ENCODE peak calls at places on chromosomes 1 and 21, in five cellular contexts. One of them, this sample, is unnamed.

GRCh38 chr21:45833437-45833836 is 148.1 kb upstream of the COL6A1 start:
- DNase-seq in HEK293T: no peak
- DNase-seq in anterior cingulate cortex: peak
- DNase-seq in cardiac fibroblast: no peak
- DNase-seq in stimulated activated CD4-positive, alpha-beta T cell treated with anti-CD3 and anti-CD28 coated beads, Interleukin-1b, Interleukin-23, amount 100 ng/mL, for 1 hour: no peak
- DNase-seq in this sample: no peak

GRCh38 chr21:42941696-42942085 is 16.3 kb upstream of the ERVH48-1 start:
- DNase-seq in stimulated activated CD4-positive, alpha-beta T cell treated with anti-CD3 and anti-CD28 coated beads, Interleukin-1b, Interleukin-23, amount 100 ng/mL, for 1 hour: no peak
- DNase-seq in cardiac fibroblast: no peak
- DNase-seq in HEK293T: no peak
- DNase-seq in anterior cingulate cortex: no peak
- DNase-seq in this sample: no peak

GRCh38 chr1:54312874-54313316 is 93.3 kb downstream of the SSBP3 start:
- DNase-seq in stimulated activated CD4-positive, alpha-beta T cell treated with anti-CD3 and anti-CD28 coated beads, Interleukin-1b, Interleukin-23, amount 100 ng/mL, for 1 hour: no peak
- DNase-seq in HEK293T: no peak
- DNase-seq in cardiac fibroblast: peak
- DNase-seq in anterior cingulate cortex: no peak
- DNase-seq in this sample: peak

GRCh38 chr21:44370027-44370735 is 16.8 kb downstream of the TRPM2 start:
- DNase-seq in anterior cingulate cortex: no peak
- DNase-seq in stimulated activated CD4-positive, alpha-beta T cell treated with anti-CD3 and anti-CD28 coated beads, Interleukin-1b, Interleukin-23, amount 100 ng/mL, for 1 hour: no peak
- DNase-seq in HEK293T: peak
- DNase-seq in cardiac fibroblast: peak
- DNase-seq in this sample: peak

GRCh38 chr1:1282998-1283397 is 2.8 kb downstream of the SCNN1D start:
- DNase-seq in cardiac fibroblast: peak
- DNase-seq in anterior cingulate cortex: no peak
- DNase-seq in HEK293T: no peak
- DNase-seq in stimulated activated CD4-positive, alpha-beta T cell treated with anti-CD3 and anti-CD28 coated beads, Interleukin-1b, Interleukin-23, amount 100 ng/mL, for 1 hour: no peak
- DNase-seq in this sample: peak

GRCh38 chr1:16013220-16013907 is 4.5 kb downstream of the HSPB7 start:
- DNase-seq in HEK293T: no peak
- DNase-seq in cardiac fibroblast: peak
- DNase-seq in stimulated activated CD4-positive, alpha-beta T cell treated with anti-CD3 and anti-CD28 coated beads, Interleukin-1b, Interleukin-23, amount 100 ng/mL, for 1 hour: peak
- DNase-seq in anterior cingulate cortex: no peak
- DNase-seq in this sample: peak

GRCh38 chr1:111586112-111586511 is 33.5 kb upstream of the RAP1A start:
- DNase-seq in stimulated activated CD4-positive, alpha-beta T cell treated with anti-CD3 and anti-CD28 coated beads, Interleukin-1b, Interleukin-23, amount 100 ng/mL, for 1 hour: no peak
- DNase-seq in anterior cingulate cortex: no peak
- DNase-seq in HEK293T: no peak
- DNase-seq in cardiac fibroblast: no peak
- DNase-seq in this sample: no peak

GRCh38 chr1:28565040-28565439 is 12.2 kb downstream of the TRNAU1AP start:
- DNase-seq in cardiac fibroblast: no peak
- DNase-seq in stimulated activated CD4-positive, alpha-beta T cell treated with anti-CD3 and anti-CD28 coated beads, Interleukin-1b, Interleukin-23, amount 100 ng/mL, for 1 hour: no peak
- DNase-seq in HEK293T: no peak
- DNase-seq in anterior cingulate cortex: no peak
- DNase-seq in this sample: no peak

GRCh38 chr1:55039342-55040082 is at the start of gene PCSK9:
- DNase-seq in cardiac fibroblast: peak
- DNase-seq in HEK293T: no peak
- DNase-seq in stimulated activated CD4-positive, alpha-beta T cell treated with anti-CD3 and anti-CD28 coated beads, Interleukin-1b, Interleukin-23, amount 100 ng/mL, for 1 hour: no peak
- DNase-seq in anterior cingulate cortex: no peak
- DNase-seq in this sample: no peak

GRCh38 chr1:76955652-76956051 is 88.4 kb downstream of the ST6GALNAC5 start:
- DNase-seq in cardiac fibroblast: peak
- DNase-seq in anterior cingulate cortex: no peak
- DNase-seq in stimulated activated CD4-positive, alpha-beta T cell treated with anti-CD3 and anti-CD28 coated beads, Interleukin-1b, Interleukin-23, amount 100 ng/mL, for 1 hour: no peak
- DNase-seq in HEK293T: no peak
- DNase-seq in this sample: no peak

GRCh38 chr1:1084372-1085170 is 10.5 kb upstream of the RNF223 start:
- DNase-seq in anterior cingulate cortex: no peak
- DNase-seq in cardiac fibroblast: no peak
- DNase-seq in stimulated activated CD4-positive, alpha-beta T cell treated with anti-CD3 and anti-CD28 coated beads, Interleukin-1b, Interleukin-23, amount 100 ng/mL, for 1 hour: no peak
- DNase-seq in HEK293T: no peak
- DNase-seq in this sample: no peak

GRCh38 chr21:39316729-39317128 is 3.3 kb upstream of the BRWD1 start:
- DNase-seq in cardiac fibroblast: no peak
- DNase-seq in HEK293T: no peak
- DNase-seq in anterior cingulate cortex: no peak
- DNase-seq in stimulated activated CD4-positive, alpha-beta T cell treated with anti-CD3 and anti-CD28 coated beads, Interleukin-1b, Interleukin-23, amount 100 ng/mL, for 1 hour: no peak
- DNase-seq in this sample: no peak

GRCh38 chr1:162538815-162539431 is 22.6 kb upstream of the UAP1 start:
- DNase-seq in stimulated activated CD4-positive, alpha-beta T cell treated with anti-CD3 and anti-CD28 coated beads, Interleukin-1b, Interleukin-23, amount 100 ng/mL, for 1 hour: no peak
- DNase-seq in HEK293T: no peak
- DNase-seq in cardiac fibroblast: peak
- DNase-seq in anterior cingulate cortex: no peak
- DNase-seq in this sample: peak

GRCh38 chr1:117271959-117272358 is 61.2 kb upstream of the VTCN1 start:
- DNase-seq in HEK293T: no peak
- DNase-seq in cardiac fibroblast: peak
- DNase-seq in anterior cingulate cortex: no peak
- DNase-seq in stimulated activated CD4-positive, alpha-beta T cell treated with anti-CD3 and anti-CD28 coated beads, Interleukin-1b, Interleukin-23, amount 100 ng/mL, for 1 hour: no peak
- DNase-seq in this sample: no peak

GRCh38 chr21:23886828-23887708 is 1720.2 kb downstream of the MRPL39 start:
- DNase-seq in HEK293T: no peak
- DNase-seq in cardiac fibroblast: no peak
- DNase-seq in stimulated activated CD4-positive, alpha-beta T cell treated with anti-CD3 and anti-CD28 coated beads, Interleukin-1b, Interleukin-23, amount 100 ng/mL, for 1 hour: no peak
- DNase-seq in anterior cingulate cortex: no peak
- DNase-seq in this sample: no peak

GRCh38 chr1:30727796-30728195 is 4.4 kb upstream of the MATN1 start:
- DNase-seq in anterior cingulate cortex: no peak
- DNase-seq in cardiac fibroblast: peak
- DNase-seq in stimulated activated CD4-positive, alpha-beta T cell treated with anti-CD3 and anti-CD28 coated beads, Interleukin-1b, Interleukin-23, amount 100 ng/mL, for 1 hour: no peak
- DNase-seq in HEK293T: no peak
- DNase-seq in this sample: peak

GRCh38 chr1:202249846-202250245 is 56.2 kb downstream of the LGR6 start:
- DNase-seq in HEK293T: no peak
- DNase-seq in stimulated activated CD4-positive, alpha-beta T cell treated with anti-CD3 and anti-CD28 coated beads, Interleukin-1b, Interleukin-23, amount 100 ng/mL, for 1 hour: no peak
- DNase-seq in cardiac fibroblast: no peak
- DNase-seq in anterior cingulate cortex: peak
- DNase-seq in this sample: no peak

GRCh38 chr1:64631346-64632052 is 113.4 kb upstream of the RAVER2 start:
- DNase-seq in stimulated activated CD4-positive, alpha-beta T cell treated with anti-CD3 and anti-CD28 coated beads, Interleukin-1b, Interleukin-23, amount 100 ng/mL, for 1 hour: no peak
- DNase-seq in HEK293T: no peak
- DNase-seq in anterior cingulate cortex: peak
- DNase-seq in cardiac fibroblast: no peak
- DNase-seq in this sample: no peak

GRCh38 chr1:36603461-36603860 is 120.7 kb upstream of the CSF3R start:
- DNase-seq in cardiac fibroblast: no peak
- DNase-seq in anterior cingulate cortex: no peak
- DNase-seq in stimulated activated CD4-positive, alpha-beta T cell treated with anti-CD3 and anti-CD28 coated beads, Interleukin-1b, Interleukin-23, amount 100 ng/mL, for 1 hour: no peak
- DNase-seq in HEK293T: no peak
- DNase-seq in this sample: no peak

GRCh38 chr1:99558539-99558938 is 87.4 kb upstream of the PALMD start:
- DNase-seq in cardiac fibroblast: peak
- DNase-seq in stimulated activated CD4-positive, alpha-beta T cell treated with anti-CD3 and anti-CD28 coated beads, Interleukin-1b, Interleukin-23, amount 100 ng/mL, for 1 hour: no peak
- DNase-seq in anterior cingulate cortex: no peak
- DNase-seq in HEK293T: no peak
- DNase-seq in this sample: no peak

GRCh38 chr1:80917225-80917624 is 883.5 kb upstream of the ADGRL2 start:
- DNase-seq in anterior cingulate cortex: no peak
- DNase-seq in stimulated activated CD4-positive, alpha-beta T cell treated with anti-CD3 and anti-CD28 coated beads, Interleukin-1b, Interleukin-23, amount 100 ng/mL, for 1 hour: no peak
- DNase-seq in cardiac fibroblast: no peak
- DNase-seq in HEK293T: no peak
- DNase-seq in this sample: no peak

GRCh38 chr1:39687243-39687642 is 4.0 kb downstream of the HPCAL4 start:
- DNase-seq in stimulated activated CD4-positive, alpha-beta T cell treated with anti-CD3 and anti-CD28 coated beads, Interleukin-1b, Interleukin-23, amount 100 ng/mL, for 1 hour: no peak
- DNase-seq in cardiac fibroblast: no peak
- DNase-seq in anterior cingulate cortex: no peak
- DNase-seq in HEK293T: no peak
- DNase-seq in this sample: no peak

GRCh38 chr21:44428281-44428942 is 26.9 kb upstream of the LRRC3 start:
- DNase-seq in HEK293T: peak
- DNase-seq in anterior cingulate cortex: no peak
- DNase-seq in stimulated activated CD4-positive, alpha-beta T cell treated with anti-CD3 and anti-CD28 coated beads, Interleukin-1b, Interleukin-23, amount 100 ng/mL, for 1 hour: peak
- DNase-seq in cardiac fibroblast: peak
- DNase-seq in this sample: no peak

GRCh38 chr1:3349161-3349967 is 105.1 kb upstream of the ARHGEF16 start:
- DNase-seq in anterior cingulate cortex: no peak
- DNase-seq in HEK293T: peak
- DNase-seq in cardiac fibroblast: no peak
- DNase-seq in stimulated activated CD4-positive, alpha-beta T cell treated with anti-CD3 and anti-CD28 coated beads, Interleukin-1b, Interleukin-23, amount 100 ng/mL, for 1 hour: no peak
- DNase-seq in this sample: no peak

GRCh38 chr1:50989694-50990093 is 19.6 kb downstream of the CDKN2C start:
- DNase-seq in anterior cingulate cortex: no peak
- DNase-seq in stimulated activated CD4-positive, alpha-beta T cell treated with anti-CD3 and anti-CD28 coated beads, Interleukin-1b, Interleukin-23, amount 100 ng/mL, for 1 hour: no peak
- DNase-seq in HEK293T: no peak
- DNase-seq in cardiac fibroblast: peak
- DNase-seq in this sample: no peak

GRCh38 chr1:225834417-225835329 is 24.7 kb downstream of the EPHX1 start:
- DNase-seq in HEK293T: no peak
- DNase-seq in cardiac fibroblast: peak
- DNase-seq in stimulated activated CD4-positive, alpha-beta T cell treated with anti-CD3 and anti-CD28 coated beads, Interleukin-1b, Interleukin-23, amount 100 ng/mL, for 1 hour: no peak
- DNase-seq in anterior cingulate cortex: no peak
- DNase-seq in this sample: no peak

GRCh38 chr1:20711285-20712209 is 6.3 kb downstream of the KIF17 start:
- DNase-seq in HEK293T: no peak
- DNase-seq in anterior cingulate cortex: no peak
- DNase-seq in cardiac fibroblast: no peak
- DNase-seq in stimulated activated CD4-positive, alpha-beta T cell treated with anti-CD3 and anti-CD28 coated beads, Interleukin-1b, Interleukin-23, amount 100 ng/mL, for 1 hour: no peak
- DNase-seq in this sample: no peak

GRCh38 chr1:233614173-233614742 is 352 bp downstream of the KCNK1 start:
- DNase-seq in HEK293T: peak
- DNase-seq in cardiac fibroblast: peak
- DNase-seq in stimulated activated CD4-positive, alpha-beta T cell treated with anti-CD3 and anti-CD28 coated beads, Interleukin-1b, Interleukin-23, amount 100 ng/mL, for 1 hour: no peak
- DNase-seq in anterior cingulate cortex: no peak
- DNase-seq in this sample: no peak

GRCh38 chr1:26280333-26281042 is 602 bp downstream of the SH3BGRL3 start:
- DNase-seq in cardiac fibroblast: peak
- DNase-seq in anterior cingulate cortex: no peak
- DNase-seq in stimulated activated CD4-positive, alpha-beta T cell treated with anti-CD3 and anti-CD28 coated beads, Interleukin-1b, Interleukin-23, amount 100 ng/mL, for 1 hour: no peak
- DNase-seq in HEK293T: no peak
- DNase-seq in this sample: peak

GRCh38 chr1:29332204-29332603 is 95.9 kb downstream of the PTPRU start:
- DNase-seq in cardiac fibroblast: peak
- DNase-seq in anterior cingulate cortex: no peak
- DNase-seq in HEK293T: peak
- DNase-seq in stimulated activated CD4-positive, alpha-beta T cell treated with anti-CD3 and anti-CD28 coated beads, Interleukin-1b, Interleukin-23, amount 100 ng/mL, for 1 hour: no peak
- DNase-seq in this sample: no peak

GRCh38 chr1:41622402-41622801 is 137.9 kb upstream of the EDN2 start:
- DNase-seq in anterior cingulate cortex: no peak
- DNase-seq in cardiac fibroblast: peak
- DNase-seq in stimulated activated CD4-positive, alpha-beta T cell treated with anti-CD3 and anti-CD28 coated beads, Interleukin-1b, Interleukin-23, amount 100 ng/mL, for 1 hour: no peak
- DNase-seq in HEK293T: no peak
- DNase-seq in this sample: peak

GRCh38 chr1:116390195-116390594 is 17.2 kb downstream of the ATP1A1 start:
- DNase-seq in HEK293T: no peak
- DNase-seq in stimulated activated CD4-positive, alpha-beta T cell treated with anti-CD3 and anti-CD28 coated beads, Interleukin-1b, Interleukin-23, amount 100 ng/mL, for 1 hour: no peak
- DNase-seq in anterior cingulate cortex: no peak
- DNase-seq in cardiac fibroblast: no peak
- DNase-seq in this sample: no peak

GRCh38 chr1:40247655-40248054 is at the start of gene TMCO2:
- DNase-seq in stimulated activated CD4-positive, alpha-beta T cell treated with anti-CD3 and anti-CD28 coated beads, Interleukin-1b, Interleukin-23, amount 100 ng/mL, for 1 hour: no peak
- DNase-seq in HEK293T: no peak
- DNase-seq in anterior cingulate cortex: no peak
- DNase-seq in cardiac fibroblast: no peak
- DNase-seq in this sample: no peak

GRCh38 chr21:38136201-38136600 is 120.6 kb upstream of the KCNJ15 start:
- DNase-seq in HEK293T: no peak
- DNase-seq in anterior cingulate cortex: no peak
- DNase-seq in stimulated activated CD4-positive, alpha-beta T cell treated with anti-CD3 and anti-CD28 coated beads, Interleukin-1b, Interleukin-23, amount 100 ng/mL, for 1 hour: no peak
- DNase-seq in cardiac fibroblast: peak
- DNase-seq in this sample: no peak

GRCh38 chr1:243549108-243549507 is 293.3 kb downstream of the SDCCAG8 start:
- DNase-seq in HEK293T: no peak
- DNase-seq in anterior cingulate cortex: no peak
- DNase-seq in stimulated activated CD4-positive, alpha-beta T cell treated with anti-CD3 and anti-CD28 coated beads, Interleukin-1b, Interleukin-23, amount 100 ng/mL, for 1 hour: no peak
- DNase-seq in cardiac fibroblast: peak
- DNase-seq in this sample: peak

GRCh38 chr1:26922201-26922729 is 722 bp downstream of the NUDC start:
- DNase-seq in anterior cingulate cortex: no peak
- DNase-seq in HEK293T: no peak
- DNase-seq in cardiac fibroblast: peak
- DNase-seq in stimulated activated CD4-positive, alpha-beta T cell treated with anti-CD3 and anti-CD28 coated beads, Interleukin-1b, Interleukin-23, amount 100 ng/mL, for 1 hour: no peak
- DNase-seq in this sample: no peak

GRCh38 chr1:245807306-245807705 is 652.5 kb downstream of the KIF26B start:
- DNase-seq in stimulated activated CD4-positive, alpha-beta T cell treated with anti-CD3 and anti-CD28 coated beads, Interleukin-1b, Interleukin-23, amount 100 ng/mL, for 1 hour: no peak
- DNase-seq in HEK293T: no peak
- DNase-seq in anterior cingulate cortex: no peak
- DNase-seq in cardiac fibroblast: peak
- DNase-seq in this sample: no peak

GRCh38 chr1:152251391-152251790 is 27.4 kb upstream of the HRNR start:
- DNase-seq in HEK293T: no peak
- DNase-seq in cardiac fibroblast: peak
- DNase-seq in stimulated activated CD4-positive, alpha-beta T cell treated with anti-CD3 and anti-CD28 coated beads, Interleukin-1b, Interleukin-23, amount 100 ng/mL, for 1 hour: no peak
- DNase-seq in anterior cingulate cortex: no peak
- DNase-seq in this sample: no peak

GRCh38 chr21:16579538-16579937 is 849.8 kb downstream of the USP25 start:
- DNase-seq in HEK293T: no peak
- DNase-seq in anterior cingulate cortex: no peak
- DNase-seq in cardiac fibroblast: peak
- DNase-seq in stimulated activated CD4-positive, alpha-beta T cell treated with anti-CD3 and anti-CD28 coated beads, Interleukin-1b, Interleukin-23, amount 100 ng/mL, for 1 hour: no peak
- DNase-seq in this sample: no peak